ENCODE peak calls at places on chromosomes 1 and 21, in six cellular contexts. O is upper lobe of right lung, M is AG10803, F is endodermal cell, U is tibial artery, D is fibroblast of lung. I is an unnamed sample.

GRCh38 chr1:68438310-68438709 is 11.4 kb downstream of the RPE65 start:
- DNase-seq in O (no peak), M (no peak), F (no peak), U (no peak), D (no peak), I (no peak)

GRCh38 chr1:92118826-92119225 is 38.7 kb downstream of the BTBD8 start:
- DNase-seq in O (no peak), M (no peak), F (no peak), U (no peak), D (no peak), I (no peak)

GRCh38 chr1:93592636-93592949 is 89.0 kb downstream of the BCAR3 start:
- DNase-seq in O (no peak), M (no peak), F (no peak), U (peak), D (no peak), I (no peak)

GRCh38 chr1:119101563-119101962 is 38.9 kb downstream of the WARS2 start:
- DNase-seq in O (no peak), M (peak), F (no peak), U (peak), D (peak), I (no peak)

GRCh38 chr21:38323721-38324591 is 67.2 kb downstream of the KCNJ15 start:
- DNase-seq in O (no peak), M (peak), F (peak), U (no peak), D (peak), I (peak)

GRCh38 chr1:222736470-222736869 is 532 bp upstream of the FAM177B start:
- DNase-seq in O (no peak), M (no peak), F (peak), U (no peak), D (no peak), I (no peak)

GRCh38 chr1:109620396-109620817 is 770 bp downstream of the AMPD2 start:
- DNase-seq in O (peak), M (peak), F (peak), U (no peak), D (peak), I (no peak)

GRCh38 chr1:151728151-151728711 is 6.9 kb downstream of the RIIAD1 start:
- DNase-seq in O (no peak), M (peak), F (peak), U (no peak), D (peak), I (no peak)

GRCh38 chr1:33161061-33161681 is 20.7 kb downstream of the TRIM62 start:
- DNase-seq in O (no peak), M (no peak), F (no peak), U (no peak), D (peak), I (no peak)

GRCh38 chr1:87279966-87280535 is 48.6 kb upstream of the LMO4 start:
- DNase-seq in O (no peak), M (no peak), F (no peak), U (no peak), D (peak), I (no peak)
- TF ChIP-seq CTCF in O (no peak), M (no peak), F (peak), U (no peak), D (peak), I (peak)

GRCh38 chr1:156813298-156813697 is 3.4 kb downstream of the SH2D2A start:
- DNase-seq in O (no peak), M (no peak), F (no peak), U (no peak), D (no peak), I (no peak)
- H3K4me3 ChIP-seq in O (peak), M (no peak), F (peak), U (peak), D (no peak), I (peak)

GRCh38 chr1:247402099-247402706 is 13.8 kb upstream of the NLRP3 start:
- DNase-seq in O (no peak), M (no peak), F (no peak), U (no peak), D (no peak), I (no peak)

GRCh38 chr1:247406014-247406656 is 9.8 kb upstream of the NLRP3 start:
- DNase-seq in O (no peak), M (no peak), F (no peak), U (no peak), D (no peak), I (no peak)

GRCh38 chr1:247401310-247402098 is 14.5 kb upstream of the NLRP3 start:
- DNase-seq in O (no peak), M (no peak), F (no peak), U (no peak), D (no peak), I (no peak)

DNA sequence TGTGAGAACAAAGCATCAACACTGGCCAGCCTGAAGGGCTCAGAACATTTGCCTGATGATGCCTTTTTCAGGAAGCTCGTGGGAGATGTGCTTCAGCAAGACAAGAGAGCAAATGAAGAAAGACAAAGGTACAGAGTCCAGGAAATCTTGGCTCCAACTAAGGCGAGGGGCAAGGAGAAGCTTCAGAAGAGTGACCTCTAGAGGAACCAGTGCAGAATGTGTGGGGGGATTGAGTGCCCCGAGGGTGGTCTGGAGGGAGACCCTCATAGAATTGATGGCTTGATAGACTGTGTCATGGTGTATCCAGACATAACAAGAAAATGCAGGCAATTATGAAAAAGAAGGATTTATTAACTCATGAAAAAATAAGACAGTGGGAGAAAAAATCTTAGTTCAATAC is 15.3 kb upstream of the NLRP3 start:
- DNase-seq in O (no peak), M (no peak), F (no peak), U (no peak), D (no peak), I (no peak)
- TF ChIP-seq CTCF in O (no peak), M (no peak), F (peak), U (no peak), D (no peak), I (no peak)

GRCh38 chr1:23169727-23170335 is 1.2 kb upstream of the LUZP1 start:
- DNase-seq in O (peak), M (peak), F (peak), U (peak), D (peak), I (no peak)
- H3K4me3 ChIP-seq in O (no peak), M (peak), F (no peak), U (peak), D (no peak), I (no peak)

DNA sequence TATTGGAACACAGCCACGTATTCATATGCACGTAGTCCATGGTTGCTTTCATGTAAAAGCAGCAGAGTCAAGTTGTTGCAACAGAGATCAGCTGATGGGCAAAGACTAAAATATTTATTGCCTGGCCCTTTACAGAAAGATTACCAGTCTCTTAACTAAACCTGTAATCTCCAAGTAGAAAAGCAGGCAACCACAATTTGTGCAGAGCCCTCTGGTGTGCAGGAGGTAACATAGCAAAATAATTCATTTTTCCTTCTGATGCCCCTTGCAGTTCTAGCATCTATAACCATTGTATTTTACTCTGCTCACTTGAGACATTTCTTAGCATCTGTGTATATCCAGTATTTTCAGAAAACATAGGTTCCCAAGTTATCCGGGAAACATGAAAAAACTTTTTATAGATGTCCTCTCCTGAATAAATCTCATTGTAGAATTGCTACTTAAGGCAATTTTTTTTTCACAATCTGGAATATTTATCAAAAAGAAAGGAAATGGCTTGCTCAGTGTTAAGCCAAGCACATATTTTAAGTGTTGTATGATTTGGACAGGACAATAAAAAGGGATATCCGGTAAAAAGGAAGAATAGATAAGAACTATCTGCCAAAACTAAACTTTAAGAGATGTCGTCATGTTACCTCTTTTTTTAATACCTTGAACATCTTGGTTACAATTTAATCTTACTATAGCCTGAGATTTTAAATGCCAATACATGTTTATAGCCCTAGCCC is 430.7 kb downstream of the PLPP3 start:
- DNase-seq in O (no peak), M (no peak), F (no peak), U (no peak), D (no peak), I (no peak)
- TF ChIP-seq CTCF in O (peak), M (no peak), F (peak), U (peak), D (no peak), I (peak)

I was measured in epithelial cell of proximal tubule.